ENCODE peak calls at places on chromosomes 1 and 21, in nine cellular contexts. C, T, B, Z, S, U, Q, R and P are unnamed samples. For H3K4me1 and H3K36me3, the result is how much of the 10 kb centered on the place peaks cover.

GRCh38 chr1:226783202-226783601 is 44.1 kb upstream of the ITPKB start:
- DNase-seq in C (no peak), R (no peak), U (peak), B (no peak), T (no peak), S (no peak), Z (no peak), Q (no peak), P (no peak)

GRCh38 chr1:10897981-10898728 is 101.7 kb upstream of the CASZ1 start:
- DNase-seq in B (no peak), R (no peak), Q (no peak), S (no peak), T (no peak), Z (no peak), C (peak), U (no peak), P (no peak)

GRCh38 chr1:225578247-225578646 is 74.7 kb downstream of the ENAH start:
- DNase-seq in T (no peak), C (no peak), U (no peak), S (no peak), R (no peak), B (no peak), Z (no peak), Q (no peak), P (no peak)

GRCh38 chr21:37257967-37258877 is 8.9 kb downstream of the VPS26C start:
- DNase-seq in Z (peak), S (peak), B (peak), C (peak), R (peak), T (no peak), Q (no peak), U (peak), P (peak)

GRCh38 chr1:12197483-12197880 is 30.7 kb downstream of the TNFRSF1B start:
- DNase-seq in Z (no peak), Q (no peak), R (no peak), T (no peak), U (no peak), B (no peak), C (no peak), S (no peak), P (no peak)

GRCh38 chr1:64917328-64917861 is 49.0 kb downstream of the JAK1 start:
- DNase-seq in Z (peak), S (peak), T (no peak), C (peak), R (peak), B (peak), U (peak), Q (no peak), P (peak)

GRCh38 chr1:2968471-2968881 is 52.8 kb upstream of the ACTRT2 start:
- DNase-seq in B (no peak), C (no peak), T (no peak), S (no peak), Z (no peak), Q (no peak), U (no peak), R (no peak), P (peak)

GRCh38 chr1:86636898-86637297 is 67.5 kb upstream of the SH3GLB1 start:
- DNase-seq in U (no peak), C (no peak), S (no peak), B (no peak), Z (no peak), T (no peak), R (no peak), Q (no peak), P (no peak)

GRCh38 chr1:31822766-31823165 is 6.9 kb upstream of the SPOCD1 start:
- DNase-seq in B (peak), U (no peak), R (no peak), S (no peak), Q (no peak), T (no peak), C (no peak), Z (no peak), P (no peak)

GRCh38 chr1:226424228-226425003 is 16.5 kb upstream of the PARP1 start:
- DNase-seq in T (peak), C (peak), Z (no peak), Q (no peak), R (no peak), B (peak), S (no peak), U (peak), P (no peak)

GRCh38 chr1:92408825-92409224 is 77.9 kb downstream of the GFI1 start:
- DNase-seq in T (no peak), B (peak), Z (no peak), Q (no peak), R (no peak), U (no peak), C (no peak), S (no peak), P (no peak)
- H3K4me1 ChIP-seq in T (under half), B (under half), Z (under half), Q (under half), R (under half), U (under half), C (under half), S (under half), P (under half)

GRCh38 chr1:205095422-205095821 is 11.2 kb upstream of the TMEM81 start:
- DNase-seq in U (no peak), B (no peak), T (no peak), R (no peak), C (no peak), S (no peak), Z (no peak), Q (no peak), P (no peak)
- H3K36me3 ChIP-seq in U (under half), B (half or more), T (under half), R (half or more), C (under half), S (half or more), Z (half or more), Q (half or more), P (half or more)

DNA sequence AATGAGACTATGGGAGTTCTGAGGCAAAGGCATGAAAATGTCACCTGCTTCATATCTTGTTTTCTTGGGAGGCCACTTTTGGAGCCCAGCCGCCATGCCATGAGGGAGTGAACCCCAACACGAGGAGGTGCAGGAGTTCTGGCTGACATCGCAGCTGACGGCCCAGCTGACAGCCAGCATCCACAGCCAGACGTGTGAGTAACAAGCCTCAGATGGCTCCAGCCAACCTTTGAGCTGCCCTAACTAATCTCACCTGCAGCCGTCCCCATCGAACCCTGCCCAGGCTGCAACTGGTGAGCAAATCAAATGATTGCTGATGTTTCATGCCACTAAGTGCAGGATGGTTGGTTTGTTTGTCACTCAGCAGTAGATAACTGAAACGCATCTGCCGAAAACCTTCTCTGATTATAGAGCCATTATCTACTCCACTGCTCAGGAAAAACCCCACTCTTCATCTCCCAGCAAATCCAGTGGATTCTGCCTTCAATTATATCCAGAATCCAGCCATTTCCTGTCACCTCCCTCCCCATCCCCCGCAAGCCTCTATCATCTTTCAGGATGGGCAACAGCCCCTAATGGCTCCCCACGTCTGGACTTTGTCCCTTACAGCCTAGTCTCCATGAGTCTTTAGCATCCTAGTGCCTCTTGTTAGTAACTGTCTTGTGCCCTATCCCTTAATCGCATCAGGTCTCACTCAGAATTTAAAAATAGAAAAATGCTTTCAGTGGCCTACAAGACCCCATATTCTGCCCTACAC is 18.5 kb upstream of the RAB4A start:
- DNase-seq in B (no peak), S (no peak), Q (no peak), R (no peak), Z (no peak), U (peak), T (no peak), C (no peak), P (no peak)
- H3K4me1 ChIP-seq in B (under half), S (under half), Q (under half), R (under half), Z (under half), U (under half), T (under half), C (under half), P (under half)

DNA sequence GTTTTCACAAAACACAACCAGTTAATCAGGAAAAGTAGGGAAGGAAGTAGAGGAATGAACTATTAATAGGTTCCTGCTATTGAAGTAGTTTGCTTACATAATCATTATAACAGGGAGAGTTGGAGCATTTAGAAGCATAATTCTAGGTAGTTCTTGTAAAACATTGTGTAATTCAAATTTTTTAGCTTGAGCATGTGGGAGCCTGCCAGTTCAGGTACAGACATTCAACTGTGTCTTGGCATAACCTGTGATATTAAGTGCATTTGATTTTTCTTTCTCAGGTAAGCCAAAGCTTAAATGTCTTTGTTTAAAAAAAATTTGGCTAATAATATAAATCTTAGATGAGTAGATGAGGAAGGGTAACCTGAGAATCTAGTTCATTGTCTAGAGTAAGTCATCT is 3.4 kb downstream of the YTHDF2 start:
- DNase-seq in U (no peak), R (no peak), T (no peak), B (no peak), Z (no peak), S (no peak), C (no peak), Q (no peak), P (no peak)
- H3K36me3 ChIP-seq in U (under half), R (half or more), T (under half), B (half or more), Z (under half), S (half or more), C (under half), Q (half or more), P (under half)

GRCh38 chr21:42670058-42670830 is 16.8 kb downstream of the PDE9A start:
- DNase-seq in S (no peak), R (no peak), Q (no peak), Z (no peak), U (no peak), T (no peak), B (no peak), C (no peak), P (no peak)

GRCh38 chr21:42668193-42668592 is 14.8 kb downstream of the PDE9A start:
- DNase-seq in Z (no peak), R (no peak), S (no peak), U (no peak), B (no peak), C (no peak), T (no peak), Q (no peak), P (peak)

GRCh38 chr21:42666918-42667317 is 13.5 kb downstream of the PDE9A start:
- DNase-seq in Q (no peak), T (no peak), U (no peak), S (no peak), C (no peak), R (no peak), Z (no peak), B (no peak), P (no peak)

GRCh38 chr21:42669069-42669468 is 15.6 kb downstream of the PDE9A start:
- DNase-seq in C (no peak), Z (no peak), R (no peak), Q (no peak), B (no peak), S (peak), U (peak), T (no peak), P (peak)

GRCh38 chr21:42668620-42669019 is 15.2 kb downstream of the PDE9A start:
- DNase-seq in Z (no peak), R (no peak), T (no peak), C (no peak), U (no peak), B (no peak), Q (no peak), S (no peak), P (peak)
- H3K4me1 ChIP-seq in Z (under half), R (under half), T (under half), C (under half), U (under half), B (under half), Q (under half), S (under half), P (under half)